ENCODE peak calls at places on chromosome 1, in four cellular contexts. One of them, this sample, is unnamed. For H3K27me3, the result is how much of the 10 kb centered on the place peaks cover.

GRCh38 chr1:185342017-185342416 is 25.0 kb upstream of the IVNS1ABP start:
- DNase-seq in ovary: no peak
- DNase-seq in SJCRH30: no peak
- DNase-seq in cardiac muscle cell: no peak
- DNase-seq in this sample: no peak

GRCh38 chr1:158098256-158098655 is 82.4 kb upstream of the CD1D start:
- DNase-seq in ovary: no peak
- DNase-seq in cardiac muscle cell: no peak
- DNase-seq in SJCRH30: no peak
- DNase-seq in this sample: no peak

GRCh38 chr1:234886081-234886874 is 242.4 kb downstream of the TOMM20 start:
- DNase-seq in cardiac muscle cell: no peak
- DNase-seq in SJCRH30: no peak
- DNase-seq in ovary: peak
- DNase-seq in this sample: peak

GRCh38 chr1:44714944-44715571 is 15.9 kb downstream of the RNU5D-1 start:
- DNase-seq in ovary: peak
- DNase-seq in SJCRH30: peak
- DNase-seq in cardiac muscle cell: peak
- DNase-seq in this sample: peak

GRCh38 chr1:55926906-55927471 is 652.4 kb downstream of the PLPP3 start:
- DNase-seq in ovary: no peak
- DNase-seq in cardiac muscle cell: no peak
- DNase-seq in SJCRH30: no peak
- DNase-seq in this sample: no peak

GRCh38 chr1:210617306-210617705 is 288.6 kb downstream of the HHAT start:
- DNase-seq in ovary: no peak
- DNase-seq in SJCRH30: no peak
- DNase-seq in cardiac muscle cell: no peak
- DNase-seq in this sample: no peak

GRCh38 chr1:185409763-185410528 is 92.9 kb upstream of the IVNS1ABP start:
- DNase-seq in ovary: no peak
- DNase-seq in SJCRH30: no peak
- DNase-seq in cardiac muscle cell: no peak
- DNase-seq in this sample: no peak

GRCh38 chr1:16371725-16372124 is 4.7 kb downstream of the SZRD1 start:
- DNase-seq in SJCRH30: no peak
- DNase-seq in ovary: no peak
- DNase-seq in cardiac muscle cell: no peak
- DNase-seq in this sample: no peak

GRCh38 chr1:24369199-24369598 is 44.4 kb downstream of the STPG1 start:
- DNase-seq in ovary: no peak
- DNase-seq in cardiac muscle cell: no peak
- DNase-seq in SJCRH30: no peak
- DNase-seq in this sample: no peak

GRCh38 chr1:31878018-31878417 is 60.1 kb downstream of the PTP4A2 start:
- DNase-seq in cardiac muscle cell: no peak
- DNase-seq in SJCRH30: no peak
- DNase-seq in ovary: no peak
- DNase-seq in this sample: no peak

GRCh38 chr1:190286111-190286510 is 191.6 kb downstream of the BRINP3 start:
- DNase-seq in SJCRH30: no peak
- DNase-seq in ovary: no peak
- DNase-seq in cardiac muscle cell: no peak
- DNase-seq in this sample: no peak

GRCh38 chr1:16013220-16013907 is 4.5 kb downstream of the HSPB7 start:
- DNase-seq in cardiac muscle cell: peak
- DNase-seq in ovary: peak
- DNase-seq in SJCRH30: no peak
- DNase-seq in this sample: no peak

GRCh38 chr1:40059960-40060337 is 19.4 kb downstream of the CAP1 start:
- DNase-seq in SJCRH30: no peak
- DNase-seq in cardiac muscle cell: no peak
- DNase-seq in ovary: no peak
- DNase-seq in this sample: no peak

GRCh38 chr1:67044631-67045270 is 9.2 kb downstream of the SLC35D1 start:
- DNase-seq in SJCRH30: no peak
- DNase-seq in cardiac muscle cell: no peak
- DNase-seq in ovary: no peak
- DNase-seq in this sample: no peak

GRCh38 chr1:33275200-33275599 is 18.9 kb downstream of the ZNF362 start:
- DNase-seq in ovary: no peak
- DNase-seq in cardiac muscle cell: no peak
- DNase-seq in SJCRH30: no peak
- DNase-seq in this sample: no peak

GRCh38 chr1:231665046-231665445 is 38.5 kb downstream of the DISC1 start:
- DNase-seq in cardiac muscle cell: peak
- DNase-seq in ovary: no peak
- DNase-seq in SJCRH30: no peak
- DNase-seq in this sample: no peak

GRCh38 chr1:92992066-92992465 is 30.8 kb upstream of the DIPK1A start:
- DNase-seq in ovary: no peak
- DNase-seq in cardiac muscle cell: no peak
- DNase-seq in SJCRH30: no peak
- DNase-seq in this sample: no peak

GRCh38 chr1:92994105-92994712 is 32.9 kb upstream of the DIPK1A start:
- DNase-seq in ovary: peak
- DNase-seq in SJCRH30: peak
- DNase-seq in cardiac muscle cell: peak
- DNase-seq in this sample: peak

GRCh38 chr1:92990828-92991227 is 29.6 kb upstream of the DIPK1A start:
- DNase-seq in SJCRH30: no peak
- DNase-seq in cardiac muscle cell: no peak
- DNase-seq in ovary: no peak
- DNase-seq in this sample: no peak

GRCh38 chr1:92993581-92993980 is 32.3 kb upstream of the DIPK1A start:
- DNase-seq in cardiac muscle cell: no peak
- DNase-seq in SJCRH30: no peak
- DNase-seq in ovary: no peak
- DNase-seq in this sample: no peak

DNA sequence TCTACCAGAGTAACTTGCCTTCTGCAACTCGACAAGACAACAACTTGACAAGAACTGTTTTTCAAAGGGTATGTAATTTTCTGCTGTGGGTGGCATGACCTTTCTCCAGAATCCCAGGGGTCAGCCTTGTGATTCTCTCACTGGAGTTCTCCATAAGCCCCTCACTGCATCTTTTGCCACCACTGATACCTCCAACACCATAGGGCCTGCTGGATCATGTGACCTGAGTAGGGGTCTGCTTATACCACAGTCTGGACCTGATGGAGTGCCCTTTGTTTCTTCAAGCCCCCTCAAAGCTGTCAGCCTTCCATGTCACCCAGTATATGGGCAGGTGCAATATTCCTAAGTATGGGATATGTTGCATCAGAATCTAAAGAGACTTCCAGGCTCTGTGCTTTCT is 31.6 kb upstream of the DIPK1A start:
- DNase-seq in SJCRH30: no peak
- DNase-seq in ovary: no peak
- DNase-seq in cardiac muscle cell: no peak
- DNase-seq in this sample: no peak
- H3K27me3 ChIP-seq in SJCRH30: under half
- H3K27me3 ChIP-seq in ovary: under half
- H3K27me3 ChIP-seq in cardiac muscle cell: under half
- H3K27me3 ChIP-seq in this sample: under half

GRCh38 chr1:181317261-181317924 is 165.9 kb upstream of the CACNA1E start:
- DNase-seq in ovary: no peak
- DNase-seq in SJCRH30: no peak
- DNase-seq in cardiac muscle cell: peak
- DNase-seq in this sample: no peak
- H3K27me3 ChIP-seq in ovary: under half
- H3K27me3 ChIP-seq in SJCRH30: under half
- H3K27me3 ChIP-seq in cardiac muscle cell: half or more
- H3K27me3 ChIP-seq in this sample: under half

GRCh38 chr1:17990401-17990800 is 117.2 kb upstream of the IGSF21 start:
- DNase-seq in ovary: no peak
- DNase-seq in SJCRH30: no peak
- DNase-seq in cardiac muscle cell: no peak
- DNase-seq in this sample: no peak
- H3K27me3 ChIP-seq in ovary: under half
- H3K27me3 ChIP-seq in SJCRH30: under half
- H3K27me3 ChIP-seq in cardiac muscle cell: under half
- H3K27me3 ChIP-seq in this sample: under half

GRCh38 chr1:50108497-50109073 is at the start of gene ELAVL4:
- DNase-seq in SJCRH30: no peak
- DNase-seq in cardiac muscle cell: no peak
- DNase-seq in ovary: no peak
- DNase-seq in this sample: no peak
- H3K27me3 ChIP-seq in SJCRH30: under half
- H3K27me3 ChIP-seq in cardiac muscle cell: under half
- H3K27me3 ChIP-seq in ovary: under half
- H3K27me3 ChIP-seq in this sample: under half

This sample was measured in WERI-Rb-1.